ENCODE peak calls at places on chromosome 3, in six cellular contexts. E is A549, D is NB4, G is HepG2, N is GM12878, U is K562. W is an unnamed sample.

GRCh38 chr3:42711491-42712343 is 9.1 kb upstream of the HHATL start:
- DNase-seq in U (no peak), E (peak), N (no peak), D (no peak), G (no peak), W (no peak)

GRCh38 chr3:64167346-64167745 is 57.9 kb downstream of the PRICKLE2 start:
- DNase-seq in U (no peak), D (no peak), G (no peak), E (no peak), N (no peak), W (no peak)

GRCh38 chr3:1723726-1724125 is 374.9 kb upstream of the CNTN4 start:
- DNase-seq in N (no peak), D (no peak), E (no peak), G (no peak), U (no peak), W (no peak)

GRCh38 chr3:46988616-46989015 is 9.2 kb downstream of the NBEAL2 start:
- DNase-seq in E (no peak), D (no peak), N (no peak), U (no peak), G (no peak), W (no peak)

GRCh38 chr3:99625643-99626414 is 12.6 kb upstream of the COL8A1 start:
- DNase-seq in D (no peak), E (no peak), U (no peak), N (no peak), G (no peak), W (peak)

GRCh38 chr3:46848271-46849097 is 14.8 kb downstream of the MYL3 start:
- DNase-seq in U (peak), E (no peak), G (no peak), D (peak), N (no peak), W (peak)

GRCh38 chr3:11394397-11394796 is 122.2 kb downstream of the ATG7 start:
- DNase-seq in N (no peak), E (no peak), U (no peak), G (no peak), D (no peak), W (no peak)

GRCh38 chr3:192923731-192924130 is 6.1 kb upstream of the MB21D2 start:
- DNase-seq in D (no peak), U (no peak), N (no peak), E (no peak), G (no peak), W (no peak)

GRCh38 chr3:18681946-18682345 is 256.8 kb upstream of the SATB1 start:
- DNase-seq in D (no peak), E (no peak), G (no peak), U (no peak), N (no peak), W (no peak)

GRCh38 chr3:44318929-44319328 is 19.6 kb upstream of the TCAIM start:
- DNase-seq in D (peak), E (no peak), U (peak), G (no peak), N (no peak), W (no peak)

GRCh38 chr3:152126260-152126659 is 142.5 kb upstream of the MBNL1 start:
- DNase-seq in G (no peak), D (no peak), N (no peak), E (no peak), U (no peak), W (no peak)

GRCh38 chr3:172023915-172024314 is 15.5 kb upstream of the FNDC3B start:
- DNase-seq in D (no peak), N (no peak), U (no peak), G (no peak), E (no peak), W (no peak)

GRCh38 chr3:160869825-160870224 is 113.8 kb downstream of the PPM1L start:
- DNase-seq in G (no peak), U (no peak), E (no peak), D (no peak), N (no peak), W (no peak)

DNA sequence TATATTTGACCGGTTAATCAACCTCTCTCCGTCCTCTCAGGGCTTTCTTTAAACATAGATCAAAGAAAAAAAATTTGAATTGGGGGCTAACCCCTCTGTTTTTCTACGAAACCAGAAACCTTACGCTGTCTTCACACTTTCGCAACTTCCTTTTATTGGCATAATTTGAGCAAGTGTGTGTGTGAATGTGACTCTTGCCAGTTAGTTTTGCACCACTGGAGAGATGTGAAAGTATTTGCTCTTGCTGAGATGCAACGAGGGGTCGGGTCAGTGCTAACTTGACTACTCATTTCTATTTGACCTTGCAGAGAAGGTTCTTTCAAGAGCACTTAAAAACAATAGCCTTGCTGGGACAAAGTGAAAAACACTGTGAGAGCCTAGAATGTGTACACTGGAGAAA is 81.2 kb downstream of the FAM43A start:
- DNase-seq in U (no peak), N (no peak), D (peak), G (no peak), E (no peak), W (no peak)
- TF ChIP-seq MYC in U (no peak), N (no peak), D (peak), G (no peak), E (no peak), W (no peak)

DNA sequence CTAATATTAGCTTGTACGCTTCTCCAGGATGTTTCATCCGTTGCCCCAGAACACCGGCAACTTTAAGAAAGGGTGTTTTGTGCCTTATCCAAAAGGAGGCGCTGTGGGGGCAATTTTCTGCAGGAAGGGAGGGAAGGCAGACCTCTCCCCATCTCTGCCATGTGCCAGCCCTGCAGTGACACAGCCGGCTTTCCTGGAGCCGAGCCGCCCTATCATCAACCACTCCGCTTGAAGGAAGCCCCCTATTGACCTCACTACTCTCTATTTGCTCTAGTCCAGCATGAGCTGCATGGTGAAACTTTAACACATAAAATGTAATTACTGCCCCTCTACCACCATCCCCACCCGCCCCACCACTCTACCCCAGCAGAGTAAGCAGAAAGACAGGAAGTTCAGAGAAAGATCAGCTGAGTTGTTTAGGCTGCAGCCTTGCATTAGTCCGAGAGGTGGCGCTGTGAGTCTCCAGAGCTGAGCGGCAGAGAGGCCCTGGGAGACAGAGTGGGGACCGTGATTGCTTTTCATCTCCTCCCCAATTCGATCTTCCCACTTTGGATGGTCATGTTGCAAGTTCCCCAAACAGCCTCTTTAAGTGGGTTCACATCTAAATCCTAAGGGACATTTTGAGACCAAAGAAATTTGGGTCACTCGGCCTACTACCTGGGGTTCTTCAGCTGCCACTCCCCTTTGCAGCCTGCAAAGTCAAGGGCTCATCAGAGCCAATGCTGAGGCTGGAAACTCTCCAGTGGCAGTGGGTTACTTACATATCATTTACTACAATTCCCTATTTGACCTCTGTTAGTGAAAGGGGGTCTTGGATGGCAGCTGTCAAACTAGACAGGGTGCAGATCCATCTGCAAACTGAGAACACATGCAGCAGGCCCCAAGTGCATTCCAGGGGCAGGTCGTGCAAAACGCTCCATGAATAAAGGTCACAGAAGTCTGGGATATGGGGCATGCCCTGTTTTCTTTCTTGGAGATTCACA is 24.7 kb upstream of the RAD18 start:
- DNase-seq in G (peak), U (peak), D (peak), E (peak), N (no peak), W (peak)
- TF ChIP-seq MYC in G (no peak), U (no peak), D (peak), E (no peak), N (no peak), W (no peak)

GRCh38 chr3:102091358-102091757 is 242.0 kb downstream of the NFKBIZ start:
- DNase-seq in G (no peak), D (no peak), N (no peak), U (no peak), E (no peak), W (no peak)

GRCh38 chr3:102090646-102091045 is 241.3 kb downstream of the NFKBIZ start:
- DNase-seq in D (no peak), G (no peak), N (no peak), U (no peak), E (peak), W (peak)

GRCh38 chr3:102087236-102087635 is 237.9 kb downstream of the NFKBIZ start:
- DNase-seq in N (no peak), D (no peak), E (no peak), U (no peak), G (no peak), W (no peak)

GRCh38 chr3:102089182-102089581 is 239.9 kb downstream of the NFKBIZ start:
- DNase-seq in G (no peak), E (peak), U (no peak), D (no peak), N (no peak), W (no peak)

DNA sequence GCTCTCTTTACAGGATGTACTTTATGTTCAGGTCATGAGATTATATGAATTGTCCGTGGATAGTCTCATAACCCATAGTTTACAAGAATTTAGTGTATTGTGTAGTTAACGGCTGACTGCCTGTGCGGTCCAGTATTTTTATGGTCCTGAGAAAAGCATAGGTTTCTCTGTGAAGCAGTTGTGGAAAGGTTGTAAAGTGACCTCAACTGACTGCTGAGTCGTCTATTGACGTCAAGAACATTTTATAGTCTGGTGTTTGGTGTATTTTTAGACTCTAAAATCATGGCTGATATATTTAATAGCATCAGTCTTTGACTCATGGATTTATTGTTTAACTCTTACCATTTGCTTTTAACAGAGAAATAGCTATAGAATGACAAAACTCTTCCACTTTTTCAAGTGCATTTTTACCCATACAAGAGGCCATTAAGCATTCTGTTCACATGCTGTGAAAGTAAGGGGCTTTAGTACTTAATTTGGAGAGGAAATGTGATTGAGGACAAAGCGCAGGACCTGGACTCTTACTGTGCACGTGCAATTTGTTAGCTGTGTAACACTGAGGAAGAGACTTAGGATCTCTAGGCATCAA is 240.7 kb downstream of the NFKBIZ start:
- DNase-seq in E (peak), N (no peak), D (no peak), G (no peak), U (no peak), W (peak)
- TF ChIP-seq MYC in E (no peak), N (no peak), D (no peak), G (no peak), U (no peak), W (no peak)

GRCh38 chr3:113161661-113162060 is 49.7 kb upstream of the BOC start:
- DNase-seq in E (no peak), G (no peak), N (no peak), D (no peak), U (no peak), W (no peak)

GRCh38 chr3:113158210-113158609 is 53.1 kb upstream of the BOC start:
- DNase-seq in U (peak), G (no peak), N (no peak), D (no peak), E (peak), W (no peak)

GRCh38 chr3:113153499-113154107 is 57.8 kb upstream of the BOC start:
- DNase-seq in N (peak), D (no peak), E (no peak), U (no peak), G (no peak), W (no peak)

GRCh38 chr3:113156816-113157333 is 54.5 kb upstream of the BOC start:
- DNase-seq in U (no peak), E (no peak), D (no peak), N (no peak), G (no peak), W (no peak)

DNA sequence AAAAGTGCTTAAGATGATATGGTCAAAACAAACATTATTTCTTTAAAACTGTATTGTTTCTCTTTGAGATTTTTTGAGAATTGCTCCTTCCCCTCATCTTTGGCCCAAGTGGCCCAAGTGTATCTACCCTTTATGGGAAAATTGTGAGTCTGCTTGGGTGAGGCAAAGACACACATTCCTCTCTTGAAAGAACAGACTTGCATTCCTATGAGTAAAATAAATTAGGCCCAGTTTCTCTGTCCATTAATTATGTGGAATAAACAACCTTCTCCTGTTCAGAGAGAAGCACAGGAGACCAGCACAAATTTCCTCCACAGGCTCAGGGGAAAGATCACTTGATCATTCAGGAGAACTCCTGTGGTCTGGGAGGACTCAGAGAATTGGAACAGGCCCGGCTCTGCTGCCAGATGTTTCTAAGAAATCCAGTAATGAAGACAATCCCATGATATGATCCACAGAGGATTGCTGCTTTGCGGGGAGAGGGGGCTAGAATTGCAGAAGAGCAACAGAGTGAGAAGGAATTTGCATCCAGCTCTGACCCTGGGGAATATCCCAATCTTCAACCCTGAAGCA is 53.9 kb upstream of the BOC start:
- DNase-seq in G (no peak), D (no peak), N (no peak), E (no peak), U (no peak), W (no peak)
- TF ChIP-seq MYC in G (no peak), D (no peak), N (no peak), E (no peak), U (no peak), W (no peak)

GRCh38 chr3:65878831-65879230 is 159.9 kb downstream of the MAGI1 start:
- DNase-seq in G (no peak), D (no peak), N (no peak), U (no peak), E (no peak), W (no peak)

GRCh38 chr3:65875395-65876027 is 163.2 kb downstream of the MAGI1 start:
- DNase-seq in E (no peak), G (peak), D (peak), N (no peak), U (no peak), W (no peak)

GRCh38 chr3:65873869-65874268 is 164.8 kb downstream of the MAGI1 start:
- DNase-seq in G (no peak), U (no peak), E (no peak), D (no peak), N (no peak), W (no peak)

GRCh38 chr3:65877160-65877559 is 161.6 kb downstream of the MAGI1 start:
- DNase-seq in N (no peak), E (no peak), D (no peak), G (no peak), U (no peak), W (no peak)

DNA sequence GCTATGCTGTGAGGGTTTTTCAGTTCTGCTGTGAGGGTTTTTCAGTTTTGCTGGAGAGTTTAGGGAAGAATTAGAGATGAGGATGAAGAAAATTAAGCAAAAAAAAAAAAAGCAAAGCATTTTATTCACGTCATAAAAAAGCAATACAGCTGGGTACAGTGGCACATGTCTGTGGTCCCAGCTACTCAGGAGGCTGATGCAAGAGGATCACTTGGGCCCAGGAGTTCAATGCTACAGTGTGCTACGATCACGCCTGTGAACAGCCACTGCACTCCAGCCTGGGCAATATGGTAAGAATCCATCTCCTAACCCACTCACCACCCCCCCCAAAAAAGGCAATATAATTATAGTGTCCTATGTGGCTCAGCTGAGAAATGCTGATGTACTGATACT is 162.7 kb downstream of the MAGI1 start:
- DNase-seq in E (no peak), D (no peak), N (no peak), G (no peak), U (no peak), W (no peak)
- TF ChIP-seq MYC in E (no peak), D (no peak), N (no peak), G (no peak), U (no peak), W (no peak)

GRCh38 chr3:156678216-156678615 is 3.8 kb downstream of the TIPARP start:
- DNase-seq in G (no peak), D (no peak), U (no peak), E (no peak), N (no peak), W (no peak)

GRCh38 chr3:156682963-156683362 is 8.6 kb downstream of the TIPARP start:
- DNase-seq in N (no peak), G (no peak), E (no peak), D (no peak), U (no peak), W (no peak)

GRCh38 chr3:156682491-156682890 is 8.1 kb downstream of the TIPARP start:
- DNase-seq in G (no peak), E (no peak), D (no peak), U (no peak), N (no peak), W (no peak)

GRCh38 chr3:156680243-156680930 is 6.0 kb downstream of the TIPARP start:
- DNase-seq in G (no peak), D (no peak), U (no peak), N (no peak), E (no peak), W (no peak)

GRCh38 chr3:156681003-156681402 is 6.6 kb downstream of the TIPARP start:
- DNase-seq in G (peak), U (peak), D (peak), E (peak), N (no peak), W (peak)
- TF ChIP-seq MYC in G (no peak), U (no peak), D (no peak), E (no peak), N (no peak), W (no peak)

GRCh38 chr3:112734718-112735350 is 93.9 kb upstream of the CCDC80 start:
- DNase-seq in N (peak), D (peak), U (peak), G (peak), E (peak), W (peak)
- TF ChIP-seq MYC in N (no peak), D (no peak), U (no peak), G (no peak), E (no peak), W (no peak)

DNA sequence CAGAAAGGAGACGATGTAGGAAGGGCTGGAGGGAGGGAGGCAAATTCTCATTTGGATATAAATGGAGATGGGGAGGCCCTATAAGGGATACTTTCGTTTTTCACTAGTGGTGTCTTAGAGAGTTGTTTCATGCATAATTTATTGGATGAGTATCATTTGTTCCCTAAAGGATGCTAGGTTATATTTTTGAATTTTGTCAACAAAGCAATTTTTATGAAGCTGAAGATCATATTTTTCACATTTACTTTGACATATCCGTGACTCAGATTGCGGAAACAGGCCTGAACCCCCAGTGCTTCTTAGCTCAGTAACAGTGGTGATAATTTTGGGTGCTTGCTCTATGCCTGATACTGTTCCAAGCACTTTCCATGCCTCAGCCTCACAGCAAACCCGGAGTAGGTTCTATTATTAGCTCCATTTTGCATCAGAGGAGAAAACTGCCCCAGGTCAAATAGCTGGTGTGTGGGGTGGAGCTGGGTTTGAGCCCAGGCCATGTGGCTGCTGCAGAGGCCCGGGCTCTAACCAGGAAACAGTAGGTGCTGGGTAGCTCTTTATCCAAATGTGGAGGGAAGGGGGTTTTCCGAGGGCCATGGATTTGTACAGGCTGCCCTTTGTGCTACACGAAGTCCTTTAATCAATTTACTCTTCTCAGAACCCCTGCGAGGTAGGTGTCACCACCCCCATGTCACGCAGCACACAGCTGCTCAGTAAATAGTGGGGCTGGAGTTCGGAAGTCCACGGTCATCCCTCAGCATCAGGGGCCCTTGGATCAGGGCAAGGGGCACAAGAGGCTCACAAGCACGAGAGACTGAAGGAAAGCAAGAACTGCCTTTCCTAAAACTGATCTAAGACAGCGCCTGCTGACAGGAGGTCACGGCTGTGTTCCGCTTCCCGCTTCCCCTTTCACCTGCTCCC is 99.1 kb downstream of the SLC49A4 start:
- DNase-seq in N (no peak), U (no peak), D (no peak), G (peak), E (no peak), W (no peak)
- TF ChIP-seq MYC in N (no peak), U (no peak), D (no peak), G (peak), E (no peak), W (no peak)